ENCODE peak calls at places on chromosomes 3 and 15, in six cellular contexts. T is stimulated activated CD4-positive, alpha-beta T cell treated with anti-CD3 and anti-CD28 coated beads, Interleukin-12 subunit alpha, Interleukin-12 subunit beta, amount 100 ng/mL, for 48 hours; M is endodermal cell; U is anterior cingulate cortex; H is kidney glomerular epithelial cell; N is posterior vena cava. Q is an unnamed sample.

GRCh38 chr15:77333166-77333565 is 86.7 kb downstream of the PEAK1 start:
- DNase-seq in T (no peak), M (no peak), U (no peak), H (no peak), N (no peak), Q (no peak)

GRCh38 chr3:183988216-183988790 is 29.4 kb downstream of the ABCC5 start:
- DNase-seq in T (no peak), M (no peak), U (no peak), H (no peak), N (no peak), Q (no peak)

GRCh38 chr15:55289011-55289572 is 521 bp downstream of the RAB27A start:
- DNase-seq in T (peak; percentile 31), M (peak; percentile 80), U (no peak), H (no peak), N (no peak), Q (peak; percentile 34)

GRCh38 chr3:130457681-130458080 is 59.3 kb upstream of the COL6A6 start:
- DNase-seq in T (no peak), M (no peak), U (no peak), H (no peak), N (no peak), Q (no peak)

GRCh38 chr3:138348107-138348949 is at the start of gene MRAS:
- DNase-seq in T (no peak), M (peak; percentile 92), U (peak; percentile 46), H (peak; percentile 75), N (peak; percentile 93), Q (no peak)

GRCh38 chr15:59501531-59502113 is 63.6 kb downstream of the FAM81A start:
- DNase-seq in T (no peak), M (peak; percentile 87), U (no peak), H (peak; percentile 67), N (no peak), Q (no peak)

GRCh38 chr3:48662753-48663488 is at the start of gene CELSR3:
- DNase-seq in T (peak; percentile 67), M (peak; percentile 95), U (peak; percentile 64), H (peak; percentile 85), N (peak; percentile 94), Q (peak; percentile 56)

GRCh38 chr3:59782664-59783063 is 732.8 kb upstream of the CFAP20DC start:
- DNase-seq in T (no peak), M (no peak), U (no peak), H (no peak), N (no peak), Q (no peak)

GRCh38 chr3:139319428-139320402 is 24.1 kb upstream of the MRPS22 start:
- DNase-seq in T (no peak), M (peak; percentile 93), U (no peak), H (no peak), N (peak; percentile 53), Q (no peak)

Q was measured in CD4-positive, alpha-beta memory T cell.